ENCODE peak calls at places on chromosomes 16 and 17, in five cellular contexts. U is HCT116; O is AG10803; F is CD8-positive, alpha-beta T cell; V is iPS-NIHi11. H is an unnamed sample.

GRCh38 chr17:74798239-74798707 is 22.1 kb upstream of the NAT9 start:
- DNase-seq in O (peak), U (no peak), F (no peak), V (no peak), H (no peak)

GRCh38 chr17:81368161-81368560 is 27.1 kb upstream of the BAHCC1 start:
- DNase-seq in V (no peak), U (no peak), O (no peak), F (no peak), H (no peak)

GRCh38 chr17:4769628-4770027 is 2.1 kb upstream of the TM4SF5 start:
- DNase-seq in V (no peak), O (peak), U (no peak), F (no peak), H (no peak)

GRCh38 chr17:75346906-75347305 is 57.7 kb upstream of the SLC25A19 start:
- DNase-seq in O (peak), U (no peak), V (no peak), F (no peak), H (no peak)

GRCh38 chr16:79613009-79613408 is 12.5 kb upstream of the MAF start:
- DNase-seq in F (no peak), V (no peak), O (peak), U (no peak), H (no peak)

GRCh38 chr17:7295230-7296180 is 1.1 kb upstream of the YBX2 start:
- DNase-seq in U (no peak), O (no peak), F (no peak), V (no peak), H (peak)

GRCh38 chr16:3738128-3738527 is 20.8 kb upstream of the TRAP1 start:
- DNase-seq in V (no peak), O (no peak), F (no peak), U (no peak), H (no peak)

GRCh38 chr17:22253007-22253406 is 560.7 kb downstream of the KCNJ18 start:
- DNase-seq in O (no peak), U (no peak), F (no peak), V (no peak), H (no peak)

GRCh38 chr16:31073073-31073822 is 792 bp downstream of the ZNF668 start:
- DNase-seq in F (peak), U (peak), V (peak), O (peak), H (peak)

GRCh38 chr16:67864594-67864993 is 8.3 kb upstream of the EDC4 start:
- DNase-seq in F (no peak), O (no peak), V (no peak), U (no peak), H (no peak)

GRCh38 chr16:84236671-84237070 is 3.1 kb downstream of the KCNG4 start:
- DNase-seq in U (no peak), V (no peak), O (no peak), F (no peak), H (no peak)

GRCh38 chr16:67892375-67892774 is 679 bp upstream of the PSKH1 start:
- DNase-seq in F (no peak), V (no peak), O (no peak), U (no peak), H (no peak)

GRCh38 chr17:42132941-42133340 is 10.3 kb downstream of the HSPB9 start:
- DNase-seq in F (no peak), V (peak), O (peak), U (no peak), H (no peak)

GRCh38 chr16:1089822-1090619 is 6.0 kb downstream of the C1QTNF8 start:
- DNase-seq in F (no peak), V (no peak), O (no peak), U (no peak), H (no peak)

GRCh38 chr16:56815721-56816120 is 49.3 kb upstream of the SLC12A3 start:
- DNase-seq in V (no peak), U (no peak), F (no peak), O (no peak), H (no peak)

GRCh38 chr17:419073-419735 is 66.6 kb upstream of the RPH3AL start:
- DNase-seq in F (peak), U (no peak), V (no peak), O (no peak), H (no peak)

GRCh38 chr17:12665263-12666210 is at the start of gene MYOCD:
- DNase-seq in V (peak), O (no peak), F (no peak), U (no peak), H (peak)

GRCh38 chr16:66228791-66229190 is 137.7 kb upstream of the CDH5 start:
- DNase-seq in F (no peak), O (peak), U (no peak), V (no peak), H (no peak)

GRCh38 chr17:68906638-68907037 is 48.6 kb downstream of the ABCA8 start:
- DNase-seq in O (no peak), F (no peak), V (no peak), U (peak), H (peak)

GRCh38 chr17:11996722-11997146 is 541 bp downstream of the ZNF18 start:
- DNase-seq in V (no peak), F (peak), U (peak), O (peak), H (no peak)

GRCh38 chr16:62190426-62190825 is 154.2 kb upstream of the CDH8 start:
- DNase-seq in O (no peak), V (peak), U (no peak), F (no peak), H (no peak)

GRCh38 chr16:87361916-87362619 is 21.5 kb downstream of the FBXO31 start:
- DNase-seq in U (no peak), V (no peak), O (no peak), F (no peak), H (no peak)

GRCh38 chr16:19716183-19716582 is 1.8 kb downstream of the KNOP1 start:
- DNase-seq in V (no peak), O (no peak), U (no peak), F (no peak), H (no peak)

GRCh38 chr17:60067871-60068270 is 10.8 kb downstream of the HEATR6 start:
- DNase-seq in V (no peak), U (no peak), F (no peak), O (no peak), H (no peak)

GRCh38 chr17:78185981-78186688 is 717 bp downstream of the TK1 start:
- DNase-seq in U (no peak), V (peak), O (peak), F (no peak), H (peak)

GRCh38 chr17:79888009-79888540 is 48.8 kb upstream of the CBX4 start:
- DNase-seq in O (no peak), F (no peak), V (no peak), U (no peak), H (no peak)

GRCh38 chr17:74814453-74814852 is 38.3 kb upstream of the NAT9 start:
- DNase-seq in V (no peak), F (no peak), O (no peak), U (no peak), H (no peak)

GRCh38 chr17:20992987-20993862 is 49.6 kb downstream of the USP22 start:
- DNase-seq in U (peak), F (peak), O (peak), V (peak), H (peak)

GRCh38 chr17:17141279-17141678 is 64.9 kb downstream of the PLD6 start:
- DNase-seq in F (no peak), O (no peak), U (no peak), V (no peak), H (no peak)

GRCh38 chr17:19753661-19754463 is 5.8 kb upstream of the ALDH3A1 start:
- DNase-seq in V (peak), F (no peak), U (peak), O (peak), H (peak)

GRCh38 chr16:69917739-69918138 is 33.4 kb upstream of the CLEC18A start:
- DNase-seq in U (no peak), O (peak), F (no peak), V (peak), H (no peak)

GRCh38 chr17:32584792-32585191 is 98.0 kb downstream of the CDK5R1 start:
- DNase-seq in O (peak), V (no peak), U (no peak), F (no peak), H (no peak)

GRCh38 chr17:28950752-28951427 is 428 bp downstream of the PHF12 start:
- DNase-seq in O (no peak), F (no peak), V (no peak), U (no peak), H (no peak)

GRCh38 chr16:52568495-52568894 is 21.6 kb upstream of the TOX3 start:
- DNase-seq in V (no peak), O (no peak), F (no peak), U (no peak), H (no peak)

H was measured in D341Med.